ENCODE peak calls at places on chromosome 5, in eight cellular contexts. One of them, this sample, is unnamed.

GRCh38 chr5:42595597-42595996 is 161.0 kb upstream of the CCDC152 start:
- DNase-seq in activated T-cell treated with anti-CD3 and anti-CD28 coated beads for 24 hours: no peak
- DNase-seq in RWPE1: no peak
- DNase-seq in DMS53: peak
- DNase-seq in COR-L47: no peak
- DNase-seq in KBM-7: no peak
- DNase-seq in A549: no peak
- DNase-seq in HT-29: no peak
- DNase-seq in this sample: no peak

GRCh38 chr5:132883261-132883834 is 9.9 kb downstream of the LEAP2 start:
- DNase-seq in activated T-cell treated with anti-CD3 and anti-CD28 coated beads for 24 hours: no peak
- DNase-seq in RWPE1: peak
- DNase-seq in DMS53: peak
- DNase-seq in COR-L47: peak
- DNase-seq in KBM-7: peak
- DNase-seq in A549: peak
- DNase-seq in HT-29: peak
- DNase-seq in this sample: peak

GRCh38 chr5:178350361-178351220 is 118.0 kb upstream of the PHYKPL start:
- DNase-seq in activated T-cell treated with anti-CD3 and anti-CD28 coated beads for 24 hours: no peak
- DNase-seq in RWPE1: peak
- DNase-seq in DMS53: no peak
- DNase-seq in COR-L47: no peak
- DNase-seq in KBM-7: no peak
- DNase-seq in A549: no peak
- DNase-seq in HT-29: no peak
- DNase-seq in this sample: no peak

GRCh38 chr5:175567954-175568353 is 89.6 kb downstream of the SFXN1 start:
- DNase-seq in activated T-cell treated with anti-CD3 and anti-CD28 coated beads for 24 hours: no peak
- DNase-seq in RWPE1: no peak
- DNase-seq in DMS53: no peak
- DNase-seq in COR-L47: no peak
- DNase-seq in KBM-7: peak
- DNase-seq in A549: no peak
- DNase-seq in HT-29: no peak
- DNase-seq in this sample: no peak

GRCh38 chr5:155222393-155222792 is 208.8 kb downstream of the KIF4B start:
- DNase-seq in activated T-cell treated with anti-CD3 and anti-CD28 coated beads for 24 hours: no peak
- DNase-seq in RWPE1: no peak
- DNase-seq in DMS53: no peak
- DNase-seq in COR-L47: no peak
- DNase-seq in KBM-7: no peak
- DNase-seq in A549: no peak
- DNase-seq in HT-29: peak
- DNase-seq in this sample: no peak

GRCh38 chr5:65157906-65158603 is 323.7 kb downstream of the ADAMTS6 start:
- DNase-seq in activated T-cell treated with anti-CD3 and anti-CD28 coated beads for 24 hours: no peak
- DNase-seq in RWPE1: no peak
- DNase-seq in DMS53: no peak
- DNase-seq in COR-L47: no peak
- DNase-seq in KBM-7: no peak
- DNase-seq in A549: no peak
- DNase-seq in HT-29: peak
- DNase-seq in this sample: no peak

GRCh38 chr5:78903936-78904335 is 81.2 kb downstream of the ARSB start:
- DNase-seq in activated T-cell treated with anti-CD3 and anti-CD28 coated beads for 24 hours: no peak
- DNase-seq in RWPE1: no peak
- DNase-seq in DMS53: no peak
- DNase-seq in COR-L47: no peak
- DNase-seq in KBM-7: no peak
- DNase-seq in A549: no peak
- DNase-seq in HT-29: no peak
- DNase-seq in this sample: peak

GRCh38 chr5:117590944-117591343 is 1016.3 kb upstream of the SEMA6A start:
- DNase-seq in activated T-cell treated with anti-CD3 and anti-CD28 coated beads for 24 hours: no peak
- DNase-seq in RWPE1: no peak
- DNase-seq in DMS53: peak
- DNase-seq in COR-L47: peak
- DNase-seq in KBM-7: no peak
- DNase-seq in A549: no peak
- DNase-seq in HT-29: peak
- DNase-seq in this sample: peak

GRCh38 chr5:33588654-33589372 is 148.0 kb downstream of the TARS1 start:
- DNase-seq in activated T-cell treated with anti-CD3 and anti-CD28 coated beads for 24 hours: peak
- DNase-seq in RWPE1: no peak
- DNase-seq in DMS53: peak
- DNase-seq in COR-L47: peak
- DNase-seq in KBM-7: peak
- DNase-seq in A549: peak
- DNase-seq in HT-29: peak
- DNase-seq in this sample: no peak

GRCh38 chr5:157366741-157367684 is 93.0 kb upstream of the NIPAL4 start:
- DNase-seq in activated T-cell treated with anti-CD3 and anti-CD28 coated beads for 24 hours: no peak
- DNase-seq in RWPE1: no peak
- DNase-seq in DMS53: peak
- DNase-seq in COR-L47: no peak
- DNase-seq in KBM-7: no peak
- DNase-seq in A549: peak
- DNase-seq in HT-29: peak
- DNase-seq in this sample: peak

GRCh38 chr5:172854451-172854871 is 20.4 kb downstream of the ERGIC1 start:
- DNase-seq in activated T-cell treated with anti-CD3 and anti-CD28 coated beads for 24 hours: no peak
- DNase-seq in RWPE1: no peak
- DNase-seq in DMS53: no peak
- DNase-seq in COR-L47: no peak
- DNase-seq in KBM-7: no peak
- DNase-seq in A549: no peak
- DNase-seq in HT-29: no peak
- DNase-seq in this sample: no peak

This sample was measured in fibroblast of pulmonary artery.